ENCODE peak calls at places on chromosome 9, in ten cellular contexts. W is iris pigment epithelial cell, Y is A549, R is left colon, U is NCI-H82, B is GDM1, T is NCI-H2081, K is NCI-H748 treated with DMSO at 0.1 percent for 48 hours, L is T-helper 2 cell, M is RCC 7860. O is an unnamed sample.

GRCh38 chr9:2723666-2724065 is 6.4 kb downstream of the KCNV2 start:
- DNase-seq in W (no peak), Y (no peak), B (no peak), M (no peak), L (no peak), K (no peak), U (no peak), R (no peak), T (no peak), O (no peak)

GRCh38 chr9:121696935-121697334 is 45.5 kb downstream of the DAB2IP start:
- DNase-seq in B (no peak), K (no peak), R (no peak), Y (no peak), U (no peak), T (no peak), L (no peak), W (no peak), M (no peak), O (no peak)

GRCh38 chr9:133126697-133127339 is 5.8 kb upstream of the RALGDS start:
- DNase-seq in R (no peak), U (no peak), L (no peak), T (no peak), M (no peak), W (no peak), B (no peak), K (no peak), Y (no peak), O (peak; percentile 38)

GRCh38 chr9:138052322-138052615 is 174.7 kb downstream of the CACNA1B start:
- DNase-seq in R (peak; percentile 7), Y (no peak), B (no peak), L (no peak), T (no peak), M (no peak), W (no peak), K (no peak), U (no peak), O (no peak)

GRCh38 chr9:33161589-33162132 is 5.5 kb downstream of the B4GALT1 start:
- DNase-seq in M (no peak), B (no peak), L (no peak), R (peak; percentile 71), U (peak; percentile 96), W (no peak), T (no peak), K (peak; percentile 72), Y (peak; percentile 41), O (no peak)

GRCh38 chr9:135028956-135029355 is 58.5 kb upstream of the OLFM1 start:
- DNase-seq in B (no peak), L (no peak), Y (no peak), U (peak; percentile 18), T (no peak), R (no peak), M (no peak), W (no peak), K (no peak), O (no peak)

GRCh38 chr9:134318941-134319305 is 7.3 kb upstream of the RXRA start:
- DNase-seq in U (no peak), Y (no peak), T (no peak), L (no peak), W (no peak), B (no peak), M (no peak), K (no peak), R (peak; percentile 18), O (no peak)

GRCh38 chr9:124352616-124353015 is 62.6 kb downstream of the PSMB7 start:
- DNase-seq in R (no peak), Y (no peak), T (no peak), M (no peak), K (no peak), U (no peak), W (no peak), L (no peak), B (no peak), O (no peak)

GRCh38 chr9:93304574-93305496 is 120.9 kb downstream of the WNK2 start:
- DNase-seq in U (peak; percentile 61), R (peak; percentile 26), W (peak; percentile 56), B (no peak), Y (peak; percentile 60), M (no peak), T (no peak), K (peak; percentile 2), L (no peak), O (peak; percentile 73)

GRCh38 chr9:74770508-74771261 is 117.0 kb downstream of the TRPM6 start:
- DNase-seq in L (peak; percentile 17), B (no peak), T (no peak), R (no peak), K (no peak), Y (peak; percentile 82), W (peak; percentile 12), M (no peak), U (peak; percentile 56), O (no peak)

GRCh38 chr9:89478821-89479668 is 18.9 kb downstream of the SEMA4D start:
- DNase-seq in K (no peak), B (no peak), R (no peak), W (no peak), L (no peak), M (no peak), U (no peak), Y (no peak), T (no peak), O (no peak)

GRCh38 chr9:137053944-137054931 is at the start of gene ENTPD2:
- DNase-seq in U (peak; percentile 22), B (no peak), L (no peak), R (peak; percentile 77), K (no peak), Y (no peak), W (no peak), M (no peak), T (peak; percentile 65), O (no peak)

GRCh38 chr9:5442400-5443011 is 4.8 kb upstream of the PLGRKT start:
- DNase-seq in R (peak; percentile 43), T (peak; percentile 51), L (no peak), M (peak; percentile 44), B (no peak), U (peak; percentile 67), W (peak; percentile 60), Y (peak; percentile 78), K (peak; percentile 26), O (no peak)

GRCh38 chr9:89811896-89812450 is 207.2 kb downstream of the GADD45G start:
- DNase-seq in R (no peak), Y (no peak), T (no peak), L (no peak), M (no peak), K (no peak), W (no peak), U (no peak), B (no peak), O (no peak)

GRCh38 chr9:86098793-86099694 is at the start of gene GOLM1:
- DNase-seq in T (peak; percentile 54), L (no peak), M (peak; percentile 46), U (peak; percentile 69), K (peak; percentile 48), R (no peak), W (peak; percentile 69), B (no peak), Y (peak; percentile 63), O (no peak)

GRCh38 chr9:13817754-13818278 is 496.1 kb downstream of the NFIB start:
- DNase-seq in K (no peak), M (no peak), U (no peak), B (no peak), L (no peak), Y (no peak), W (peak; percentile 58), R (no peak), T (no peak), O (no peak)

GRCh38 chr9:108412755-108413154 is 443.0 kb downstream of the ACTL7B start:
- DNase-seq in U (peak; percentile 48), L (no peak), B (no peak), M (no peak), R (no peak), W (peak; percentile 8), T (no peak), K (no peak), Y (peak; percentile 28), O (no peak)

GRCh38 chr9:123377211-123377971 is 21.4 kb downstream of the CRB2 start:
- DNase-seq in B (no peak), R (peak; percentile 85), M (peak; percentile 13), U (no peak), Y (no peak), K (no peak), T (no peak), L (no peak), W (no peak), O (no peak)

GRCh38 chr9:124122813-124123462 is 111.4 kb downstream of the LHX2 start:
- DNase-seq in M (peak; percentile 27), R (no peak), B (no peak), K (no peak), W (peak; percentile 40), L (no peak), U (peak; percentile 39), Y (no peak), T (no peak), O (no peak)

GRCh38 chr9:115209601-115210306 is 91.8 kb upstream of the TNC start:
- DNase-seq in L (no peak), B (no peak), T (no peak), W (peak; percentile 64), Y (peak; percentile 22), R (no peak), M (peak; percentile 87), U (no peak), K (no peak), O (no peak)

GRCh38 chr9:24846248-24846912 is 300.7 kb upstream of the IZUMO3 start:
- DNase-seq in R (no peak), T (no peak), U (no peak), W (no peak), L (no peak), Y (no peak), K (no peak), B (no peak), M (no peak), O (no peak)

GRCh38 chr9:133893191-133893994 is 98.7 kb downstream of the VAV2 start:
- DNase-seq in U (no peak), Y (no peak), K (no peak), M (no peak), T (no peak), L (no peak), B (no peak), W (no peak), R (no peak), O (no peak)

GRCh38 chr9:14654932-14655331 is 38.3 kb downstream of the ZDHHC21 start:
- DNase-seq in T (no peak), L (no peak), Y (peak; percentile 29), W (no peak), K (no peak), R (no peak), U (no peak), M (no peak), B (no peak), O (no peak)

GRCh38 chr9:4762889-4763521 is 22.0 kb upstream of the AK3 start:
- DNase-seq in K (no peak), B (no peak), Y (no peak), W (peak; percentile 50), T (no peak), U (no peak), M (no peak), L (no peak), R (peak; percentile 64), O (peak; percentile 39)

GRCh38 chr9:34084562-34084961 is 35.9 kb upstream of the UBAP2 start:
- DNase-seq in R (no peak), K (no peak), Y (no peak), B (no peak), U (no peak), L (no peak), T (no peak), M (no peak), W (no peak), O (peak; percentile 71)

GRCh38 chr9:88571417-88571816 is 36.4 kb downstream of the NXNL2 start:
- DNase-seq in T (no peak), M (no peak), U (no peak), W (no peak), L (no peak), R (no peak), B (no peak), K (no peak), Y (no peak), O (no peak)

GRCh38 chr9:16044116-16044881 is 491.5 kb downstream of the CCDC171 start:
- DNase-seq in M (no peak), B (no peak), U (no peak), Y (no peak), W (peak; percentile 87), R (no peak), K (no peak), L (no peak), T (no peak), O (no peak)

GRCh38 chr9:21789541-21790037 is 12.8 kb upstream of the MTAP start:
- DNase-seq in K (peak; percentile 53), Y (peak; percentile 96), M (peak; percentile 66), W (peak; percentile 93), B (peak; percentile 56), U (peak; percentile 88), L (peak; percentile 18), T (peak; percentile 75), R (peak; percentile 42), O (no peak)